ENCODE peak calls at places on chromosome 1, in four cellular contexts. One of them, this sample, is unnamed.

GRCh38 chr1:32967863-32968571 is 3.4 kb upstream of the RNF19B start:
- DNase-seq in left ventricle myocardium inferior: no peak
- DNase-seq in AG04450: no peak
- DNase-seq in BJ: no peak
- DNase-seq in this sample: no peak

GRCh38 chr1:160644399-160644798 is 2.4 kb downstream of the SLAMF1 start:
- DNase-seq in AG04450: no peak
- DNase-seq in BJ: no peak
- DNase-seq in left ventricle myocardium inferior: no peak
- DNase-seq in this sample: no peak

GRCh38 chr1:245475116-245475515 is 320.3 kb downstream of the KIF26B start:
- DNase-seq in BJ: no peak
- DNase-seq in left ventricle myocardium inferior: no peak
- DNase-seq in AG04450: peak
- DNase-seq in this sample: no peak

GRCh38 chr1:221397141-221397540 is 344.7 kb downstream of the DUSP10 start:
- DNase-seq in BJ: no peak
- DNase-seq in AG04450: no peak
- DNase-seq in left ventricle myocardium inferior: no peak
- DNase-seq in this sample: no peak

GRCh38 chr1:66770694-66771093 is 18.4 kb downstream of the DYNLT5 start:
- DNase-seq in BJ: no peak
- DNase-seq in AG04450: no peak
- DNase-seq in left ventricle myocardium inferior: no peak
- DNase-seq in this sample: no peak

GRCh38 chr1:68087184-68087583 is 36.8 kb upstream of the DIRAS3 start:
- DNase-seq in AG04450: no peak
- DNase-seq in BJ: no peak
- DNase-seq in left ventricle myocardium inferior: no peak
- DNase-seq in this sample: no peak

GRCh38 chr1:85374160-85374559 is 90.8 kb downstream of the DDAH1 start:
- DNase-seq in left ventricle myocardium inferior: no peak
- DNase-seq in AG04450: peak
- DNase-seq in BJ: peak
- DNase-seq in this sample: peak

GRCh38 chr1:172719066-172719627 is 60.2 kb downstream of the FASLG start:
- DNase-seq in left ventricle myocardium inferior: no peak
- DNase-seq in BJ: no peak
- DNase-seq in AG04450: no peak
- DNase-seq in this sample: no peak

GRCh38 chr1:94697839-94698238 is 122.3 kb upstream of the SLC44A3 start:
- DNase-seq in left ventricle myocardium inferior: no peak
- DNase-seq in AG04450: no peak
- DNase-seq in BJ: no peak
- DNase-seq in this sample: no peak

GRCh38 chr1:42692461-42692860 is 10.2 kb downstream of the YBX1 start:
- DNase-seq in AG04450: no peak
- DNase-seq in left ventricle myocardium inferior: no peak
- DNase-seq in BJ: no peak
- DNase-seq in this sample: no peak

GRCh38 chr1:94713472-94714141 is 106.5 kb upstream of the SLC44A3 start:
- DNase-seq in left ventricle myocardium inferior: peak
- DNase-seq in AG04450: peak
- DNase-seq in BJ: peak
- DNase-seq in this sample: peak

GRCh38 chr1:37513795-37514349 is 694 bp downstream of the MEAF6 start:
- DNase-seq in left ventricle myocardium inferior: no peak
- DNase-seq in AG04450: no peak
- DNase-seq in BJ: no peak
- DNase-seq in this sample: no peak

GRCh38 chr1:110433803-110434202 is 17.1 kb upstream of the PROK1 start:
- DNase-seq in BJ: no peak
- DNase-seq in left ventricle myocardium inferior: peak
- DNase-seq in AG04450: no peak
- DNase-seq in this sample: peak
- TF ChIP-seq CTCF in BJ: peak
- TF ChIP-seq CTCF in left ventricle myocardium inferior: peak
- TF ChIP-seq CTCF in AG04450: peak
- TF ChIP-seq CTCF in this sample: peak

GRCh38 chr1:182377175-182377574 is 14.4 kb downstream of the GLUL start:
- DNase-seq in AG04450: no peak
- DNase-seq in left ventricle myocardium inferior: no peak
- DNase-seq in BJ: no peak
- DNase-seq in this sample: no peak
- H3K4me3 ChIP-seq in AG04450: no peak
- H3K4me3 ChIP-seq in left ventricle myocardium inferior: no peak
- H3K4me3 ChIP-seq in BJ: no peak
- H3K4me3 ChIP-seq in this sample: no peak

GRCh38 chr1:243286409-243287127 is 30.7 kb downstream of the SDCCAG8 start:
- DNase-seq in BJ: no peak
- DNase-seq in AG04450: no peak
- DNase-seq in left ventricle myocardium inferior: no peak
- DNase-seq in this sample: peak
- TF ChIP-seq CTCF in BJ: no peak
- TF ChIP-seq CTCF in AG04450: no peak
- TF ChIP-seq CTCF in left ventricle myocardium inferior: no peak
- TF ChIP-seq CTCF in this sample: no peak

GRCh38 chr1:115630342-115630741 is 11.4 kb upstream of the VANGL1 start:
- DNase-seq in left ventricle myocardium inferior: no peak
- DNase-seq in BJ: no peak
- DNase-seq in AG04450: no peak
- DNase-seq in this sample: no peak
- H3K4me3 ChIP-seq in left ventricle myocardium inferior: no peak
- H3K4me3 ChIP-seq in BJ: no peak
- H3K4me3 ChIP-seq in AG04450: no peak
- H3K4me3 ChIP-seq in this sample: no peak